ENCODE peak calls at places on chromosomes 1 and 21, in five cellular contexts. One of them, this sample, is unnamed. For H3K4me1, the result is how much of the 10 kb centered on the place peaks cover.

GRCh38 chr1:26126321-26127084 is 14.9 kb downstream of the PDIK1L start:
- DNase-seq in left ventricle myocardium inferior: no peak
- DNase-seq in right atrium auricular region: no peak
- DNase-seq in heart left ventricle: no peak
- DNase-seq in tibial artery: peak
- DNase-seq in this sample: no peak

GRCh38 chr21:44377201-44377921 is 23.9 kb downstream of the TRPM2 start:
- DNase-seq in left ventricle myocardium inferior: no peak
- DNase-seq in right atrium auricular region: no peak
- DNase-seq in heart left ventricle: no peak
- DNase-seq in tibial artery: no peak
- DNase-seq in this sample: peak

GRCh38 chr21:34511154-34511553 is 856 bp downstream of the KCNE1 start:
- DNase-seq in left ventricle myocardium inferior: no peak
- DNase-seq in right atrium auricular region: peak
- DNase-seq in heart left ventricle: no peak
- DNase-seq in tibial artery: no peak
- DNase-seq in this sample: no peak

GRCh38 chr1:61887076-61887867 is 145.0 kb downstream of the PATJ start:
- DNase-seq in left ventricle myocardium inferior: no peak
- DNase-seq in right atrium auricular region: no peak
- DNase-seq in heart left ventricle: no peak
- DNase-seq in tibial artery: no peak
- DNase-seq in this sample: no peak

GRCh38 chr1:158121604-158122254 is 59.0 kb upstream of the CD1D start:
- DNase-seq in left ventricle myocardium inferior: no peak
- DNase-seq in right atrium auricular region: no peak
- DNase-seq in heart left ventricle: no peak
- DNase-seq in tibial artery: no peak
- DNase-seq in this sample: no peak

GRCh38 chr1:151843398-151843797 is 3.8 kb upstream of the C2CD4D start:
- DNase-seq in left ventricle myocardium inferior: no peak
- DNase-seq in right atrium auricular region: no peak
- DNase-seq in heart left ventricle: no peak
- DNase-seq in tibial artery: no peak
- DNase-seq in this sample: no peak

GRCh38 chr21:18608226-18608625 is 204.6 kb upstream of the TMPRSS15 start:
- DNase-seq in left ventricle myocardium inferior: no peak
- DNase-seq in right atrium auricular region: no peak
- DNase-seq in heart left ventricle: no peak
- DNase-seq in tibial artery: no peak
- DNase-seq in this sample: no peak

GRCh38 chr1:59298710-59299346 is 1.9 kb downstream of the FGGY start:
- DNase-seq in left ventricle myocardium inferior: no peak
- DNase-seq in right atrium auricular region: no peak
- DNase-seq in heart left ventricle: no peak
- DNase-seq in tibial artery: no peak
- DNase-seq in this sample: no peak

GRCh38 chr1:6459850-6460265 is 6.1 kb downstream of the TNFRSF25 start:
- DNase-seq in left ventricle myocardium inferior: no peak
- DNase-seq in right atrium auricular region: no peak
- DNase-seq in heart left ventricle: no peak
- DNase-seq in tibial artery: no peak
- DNase-seq in this sample: no peak

GRCh38 chr1:152907686-152908601 is at the start of gene IVL:
- DNase-seq in left ventricle myocardium inferior: no peak
- DNase-seq in right atrium auricular region: no peak
- DNase-seq in heart left ventricle: no peak
- DNase-seq in tibial artery: no peak
- DNase-seq in this sample: no peak

GRCh38 chr1:45914836-45915235 is 111.4 kb downstream of the MAST2 start:
- DNase-seq in left ventricle myocardium inferior: no peak
- DNase-seq in right atrium auricular region: no peak
- DNase-seq in heart left ventricle: no peak
- DNase-seq in tibial artery: no peak
- DNase-seq in this sample: no peak

GRCh38 chr21:31218830-31219608 is 125.0 kb downstream of the TIAM1 start:
- DNase-seq in left ventricle myocardium inferior: peak
- DNase-seq in right atrium auricular region: peak
- DNase-seq in heart left ventricle: no peak
- DNase-seq in tibial artery: peak
- DNase-seq in this sample: no peak

GRCh38 chr21:34546556-34546955 is 34.5 kb upstream of the KCNE1 start:
- DNase-seq in left ventricle myocardium inferior: no peak
- DNase-seq in right atrium auricular region: no peak
- DNase-seq in heart left ventricle: no peak
- DNase-seq in tibial artery: no peak
- DNase-seq in this sample: no peak

GRCh38 chr21:31612889-31613785 is 46.4 kb upstream of the SOD1 start:
- DNase-seq in left ventricle myocardium inferior: no peak
- DNase-seq in right atrium auricular region: no peak
- DNase-seq in heart left ventricle: no peak
- DNase-seq in tibial artery: no peak
- DNase-seq in this sample: no peak

GRCh38 chr1:2566106-2567045 is 10.2 kb downstream of the TNFRSF14 start:
- DNase-seq in left ventricle myocardium inferior: no peak
- DNase-seq in right atrium auricular region: no peak
- DNase-seq in heart left ventricle: no peak
- DNase-seq in tibial artery: no peak
- DNase-seq in this sample: no peak

GRCh38 chr1:100440075-100440809 is 87.9 kb downstream of the CDC14A start:
- DNase-seq in left ventricle myocardium inferior: no peak
- DNase-seq in right atrium auricular region: no peak
- DNase-seq in heart left ventricle: no peak
- DNase-seq in tibial artery: no peak
- DNase-seq in this sample: no peak

GRCh38 chr1:168821434-168821833 is 92.4 kb upstream of the DPT start:
- DNase-seq in left ventricle myocardium inferior: no peak
- DNase-seq in right atrium auricular region: no peak
- DNase-seq in heart left ventricle: no peak
- DNase-seq in tibial artery: no peak
- DNase-seq in this sample: no peak

GRCh38 chr1:32925360-32926142 is 24.4 kb upstream of the TMEM54 start:
- DNase-seq in left ventricle myocardium inferior: no peak
- DNase-seq in right atrium auricular region: no peak
- DNase-seq in heart left ventricle: no peak
- DNase-seq in tibial artery: no peak
- DNase-seq in this sample: peak

GRCh38 chr1:184753608-184754478 is 815 bp downstream of the EDEM3 start:
- DNase-seq in left ventricle myocardium inferior: peak
- DNase-seq in right atrium auricular region: peak
- DNase-seq in heart left ventricle: peak
- DNase-seq in tibial artery: peak
- DNase-seq in this sample: peak

GRCh38 chr21:15508554-15508953 is 221.2 kb upstream of the USP25 start:
- DNase-seq in left ventricle myocardium inferior: no peak
- DNase-seq in right atrium auricular region: no peak
- DNase-seq in heart left ventricle: no peak
- DNase-seq in tibial artery: no peak
- DNase-seq in this sample: no peak

GRCh38 chr1:87203890-87204289 is 124.8 kb upstream of the LMO4 start:
- DNase-seq in left ventricle myocardium inferior: no peak
- DNase-seq in right atrium auricular region: no peak
- DNase-seq in heart left ventricle: no peak
- DNase-seq in tibial artery: peak
- DNase-seq in this sample: peak

GRCh38 chr1:169109561-169110134 is 3.2 kb downstream of the ATP1B1 start:
- DNase-seq in left ventricle myocardium inferior: peak
- DNase-seq in right atrium auricular region: peak
- DNase-seq in heart left ventricle: peak
- DNase-seq in tibial artery: no peak
- DNase-seq in this sample: no peak

GRCh38 chr1:184982002-184982954 is 8.0 kb upstream of the NIBAN1 start:
- DNase-seq in left ventricle myocardium inferior: peak
- DNase-seq in right atrium auricular region: peak
- DNase-seq in heart left ventricle: peak
- DNase-seq in tibial artery: peak
- DNase-seq in this sample: peak

GRCh38 chr1:154501423-154502065 is 475 bp upstream of the TDRD10 start:
- DNase-seq in left ventricle myocardium inferior: peak
- DNase-seq in right atrium auricular region: peak
- DNase-seq in heart left ventricle: peak
- DNase-seq in tibial artery: peak
- DNase-seq in this sample: peak

GRCh38 chr21:44509539-44509938 is 30.5 kb downstream of the KRTAP10-1 start:
- DNase-seq in left ventricle myocardium inferior: peak
- DNase-seq in right atrium auricular region: no peak
- DNase-seq in heart left ventricle: peak
- DNase-seq in tibial artery: no peak
- DNase-seq in this sample: peak

GRCh38 chr1:9767964-9768668 is 55.6 kb downstream of the CLSTN1 start:
- DNase-seq in left ventricle myocardium inferior: no peak
- DNase-seq in right atrium auricular region: no peak
- DNase-seq in heart left ventricle: no peak
- DNase-seq in tibial artery: no peak
- DNase-seq in this sample: no peak

GRCh38 chr1:151998611-151999362 is 5.1 kb upstream of the S100A10 start:
- DNase-seq in left ventricle myocardium inferior: no peak
- DNase-seq in right atrium auricular region: no peak
- DNase-seq in heart left ventricle: no peak
- DNase-seq in tibial artery: no peak
- DNase-seq in this sample: no peak

GRCh38 chr1:112337028-112337531 is 58.9 kb upstream of the CTTNBP2NL start:
- DNase-seq in left ventricle myocardium inferior: peak
- DNase-seq in right atrium auricular region: peak
- DNase-seq in heart left ventricle: peak
- DNase-seq in tibial artery: peak
- DNase-seq in this sample: peak

GRCh38 chr1:160624464-160624863 is 22.4 kb downstream of the SLAMF1 start:
- DNase-seq in left ventricle myocardium inferior: no peak
- DNase-seq in right atrium auricular region: no peak
- DNase-seq in heart left ventricle: no peak
- DNase-seq in tibial artery: no peak
- DNase-seq in this sample: no peak

GRCh38 chr1:21902378-21903012 is 34.6 kb downstream of the HSPG2 start:
- DNase-seq in left ventricle myocardium inferior: no peak
- DNase-seq in right atrium auricular region: no peak
- DNase-seq in heart left ventricle: no peak
- DNase-seq in tibial artery: no peak
- DNase-seq in this sample: no peak

GRCh38 chr1:151476083-151476482 is 16.8 kb upstream of the POGZ start:
- DNase-seq in left ventricle myocardium inferior: no peak
- DNase-seq in right atrium auricular region: peak
- DNase-seq in heart left ventricle: no peak
- DNase-seq in tibial artery: no peak
- DNase-seq in this sample: no peak

GRCh38 chr21:41168391-41169257 is 664 bp downstream of the BACE2 start:
- DNase-seq in left ventricle myocardium inferior: peak
- DNase-seq in right atrium auricular region: peak
- DNase-seq in heart left ventricle: peak
- DNase-seq in tibial artery: peak
- DNase-seq in this sample: peak

GRCh38 chr1:89953929-89954328 is 41.0 kb upstream of the ZNF326 start:
- DNase-seq in left ventricle myocardium inferior: no peak
- DNase-seq in right atrium auricular region: no peak
- DNase-seq in heart left ventricle: no peak
- DNase-seq in tibial artery: no peak
- DNase-seq in this sample: no peak
- H3K4me1 ChIP-seq in left ventricle myocardium inferior: under half
- H3K4me1 ChIP-seq in right atrium auricular region: under half
- H3K4me1 ChIP-seq in heart left ventricle: under half
- H3K4me1 ChIP-seq in tibial artery: under half
- H3K4me1 ChIP-seq in this sample: under half

DNA sequence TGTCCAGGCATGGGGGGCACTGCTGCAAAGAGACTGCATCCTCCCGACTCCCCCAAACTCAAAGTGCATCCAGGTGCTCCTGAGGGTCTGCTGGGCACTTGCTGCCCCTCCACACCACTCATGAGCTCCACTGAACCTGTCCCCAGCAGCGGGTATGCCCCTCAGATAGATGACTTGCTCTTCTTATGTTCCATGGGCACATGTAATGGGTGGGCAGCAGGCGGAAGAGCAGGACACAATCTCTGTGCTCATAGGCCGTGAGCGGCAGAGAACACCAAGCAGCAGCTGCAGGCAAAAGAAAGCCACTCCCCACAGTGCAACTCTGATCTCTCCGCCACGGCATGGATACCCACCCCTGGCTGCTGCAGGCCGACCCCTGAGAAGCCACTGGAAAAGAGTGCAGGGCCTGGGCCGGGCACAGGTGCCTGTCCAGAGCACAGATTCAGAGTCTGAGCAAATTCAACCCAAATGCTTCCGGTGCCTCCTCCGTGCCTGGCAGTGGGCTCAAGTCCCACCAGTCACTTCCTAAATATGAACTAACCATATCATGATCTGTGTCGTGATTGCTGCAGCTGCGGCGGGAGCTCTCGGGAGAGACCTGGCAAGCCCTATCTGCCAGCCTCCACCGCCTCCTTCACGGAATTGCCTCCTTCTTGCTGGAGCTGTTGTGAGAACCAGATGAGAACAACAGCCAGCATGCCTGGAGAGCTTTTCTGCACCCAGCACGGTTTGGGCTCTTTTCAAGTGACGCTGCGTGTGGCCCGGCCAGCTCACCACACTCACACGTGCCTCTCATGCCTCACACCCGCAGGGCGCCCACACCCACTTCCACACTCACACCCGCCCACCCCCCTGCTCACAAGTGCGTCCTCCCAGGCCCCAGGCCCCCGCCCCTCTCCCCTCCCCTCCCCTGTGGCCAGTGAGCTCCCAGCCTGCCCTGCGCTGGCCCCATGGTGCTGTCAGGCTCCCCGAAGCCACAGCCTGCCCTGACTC is 135.5 kb upstream of the RUNX3 start:
- DNase-seq in left ventricle myocardium inferior: no peak
- DNase-seq in right atrium auricular region: no peak
- DNase-seq in heart left ventricle: no peak
- DNase-seq in tibial artery: no peak
- DNase-seq in this sample: no peak
- H3K4me3 ChIP-seq in left ventricle myocardium inferior: no peak
- H3K4me3 ChIP-seq in right atrium auricular region: peak
- H3K4me3 ChIP-seq in heart left ventricle: no peak
- H3K4me3 ChIP-seq in tibial artery: no peak
- H3K4me3 ChIP-seq in this sample: no peak

GRCh38 chr1:40067023-40067422 is 26.5 kb downstream of the CAP1 start:
- DNase-seq in left ventricle myocardium inferior: no peak
- DNase-seq in right atrium auricular region: no peak
- DNase-seq in heart left ventricle: no peak
- DNase-seq in tibial artery: no peak
- DNase-seq in this sample: no peak
- H3K27ac ChIP-seq in left ventricle myocardium inferior: no peak
- H3K27ac ChIP-seq in right atrium auricular region: no peak
- H3K27ac ChIP-seq in heart left ventricle: no peak
- H3K27ac ChIP-seq in tibial artery: no peak
- H3K27ac ChIP-seq in this sample: peak

GRCh38 chr1:92483442-92484170 is 3.1 kb downstream of the GFI1 start:
- DNase-seq in left ventricle myocardium inferior: no peak
- DNase-seq in right atrium auricular region: no peak
- DNase-seq in heart left ventricle: peak
- DNase-seq in tibial artery: no peak
- DNase-seq in this sample: peak

GRCh38 chr1:92484171-92484471 is 2.6 kb downstream of the GFI1 start:
- DNase-seq in left ventricle myocardium inferior: no peak
- DNase-seq in right atrium auricular region: no peak
- DNase-seq in heart left ventricle: no peak
- DNase-seq in tibial artery: no peak
- DNase-seq in this sample: peak

GRCh38 chr1:92486251-92487077 is at the start of gene GFI1:
- DNase-seq in left ventricle myocardium inferior: peak
- DNase-seq in right atrium auricular region: no peak
- DNase-seq in heart left ventricle: peak
- DNase-seq in tibial artery: no peak
- DNase-seq in this sample: peak

GRCh38 chr1:92485374-92486250 is 1.1 kb downstream of the GFI1 start:
- DNase-seq in left ventricle myocardium inferior: peak
- DNase-seq in right atrium auricular region: no peak
- DNase-seq in heart left ventricle: peak
- DNase-seq in tibial artery: no peak
- DNase-seq in this sample: peak

GRCh38 chr1:92484472-92485373 is 2.0 kb downstream of the GFI1 start:
- DNase-seq in left ventricle myocardium inferior: no peak
- DNase-seq in right atrium auricular region: no peak
- DNase-seq in heart left ventricle: peak
- DNase-seq in tibial artery: no peak
- DNase-seq in this sample: peak
- H3K4me1 ChIP-seq in left ventricle myocardium inferior: half or more
- H3K4me1 ChIP-seq in right atrium auricular region: under half
- H3K4me1 ChIP-seq in heart left ventricle: half or more
- H3K4me1 ChIP-seq in tibial artery: under half
- H3K4me1 ChIP-seq in this sample: half or more